ENCODE peak calls at places on chromosomes 13 and 19, in four cellular contexts. Z is heart left ventricle, V is heart right ventricle, S is psoas muscle. C is an unnamed sample. For H3K36me3, the result is how much of the 10 kb centered on the place peaks cover.

GRCh38 chr19:41740415-41741243 is 14.7 kb upstream of the CEACAM6 start:
- ATAC-seq in V (no peak), Z (no peak), S (no peak), C (no peak)

GRCh38 chr13:77548594-77548993 is 13.1 kb downstream of the SCEL start:
- ATAC-seq in Z (no peak), S (no peak), V (no peak), C (no peak)

GRCh38 chr19:49631279-49631588 is 8.7 kb downstream of the RRAS start:
- ATAC-seq in Z (peak), V (peak), S (peak), C (peak)

GRCh38 chr19:58218899-58219298 is 9.8 kb upstream of the ZNF544 start:
- ATAC-seq in S (no peak), Z (no peak), V (no peak), C (no peak)

GRCh38 chr19:34577531-34578101 is 96.1 kb downstream of the WTIP start:
- ATAC-seq in Z (peak), V (no peak), S (no peak), C (no peak)

GRCh38 chr19:11337080-11337479 is 2.4 kb downstream of the RAB3D start:
- ATAC-seq in S (no peak), Z (no peak), V (no peak), C (no peak)

GRCh38 chr13:22800726-22801401 is 379.9 kb upstream of the SGCG start:
- ATAC-seq in S (no peak), Z (peak), V (peak), C (peak)

GRCh38 chr13:48804836-48805601 is 151.3 kb downstream of the CYSLTR2 start:
- ATAC-seq in S (no peak), V (no peak), Z (no peak), C (no peak)

GRCh38 chr13:35898041-35898440 is 233.1 kb downstream of the DCLK1 start:
- ATAC-seq in Z (no peak), V (no peak), S (no peak), C (no peak)

GRCh38 chr19:40674291-40674690 is 16.2 kb downstream of the NUMBL start:
- ATAC-seq in S (no peak), Z (no peak), V (no peak), C (no peak)

GRCh38 chr13:109629737-109630136 is 156.6 kb downstream of the IRS2 start:
- ATAC-seq in S (no peak), Z (no peak), V (no peak), C (no peak)
- H3K27ac ChIP-seq in S (no peak), Z (no peak), V (no peak), C (no peak)

GRCh38 chr19:5936308-5936980 is 22.4 kb downstream of the CAPS start:
- ATAC-seq in S (no peak), V (no peak), Z (no peak), C (no peak)
- H3K36me3 ChIP-seq in S (half or more), V (under half), Z (half or more), C (under half)

DNA sequence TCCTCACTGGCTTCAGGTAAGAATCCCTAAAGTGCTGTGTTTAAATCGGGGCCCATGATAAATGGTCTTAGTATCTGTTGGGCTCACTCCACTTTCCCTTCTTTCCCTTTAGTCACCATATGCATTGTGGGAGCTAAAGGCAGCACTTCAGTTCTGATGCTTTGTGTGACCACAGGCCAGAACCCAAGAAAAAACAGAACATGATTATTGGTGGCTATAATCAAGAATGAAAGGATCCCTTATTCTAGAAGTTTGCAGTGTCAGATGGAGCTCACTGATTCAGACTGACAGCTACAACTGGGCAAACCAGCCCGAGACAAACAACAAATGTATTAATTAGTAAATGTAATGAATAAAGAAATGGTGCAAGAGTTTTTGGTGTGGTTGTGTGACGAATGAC is 57.3 kb upstream of the POMP start:
- ATAC-seq in Z (no peak), S (no peak), V (no peak), C (no peak)
- H3K27ac ChIP-seq in Z (no peak), S (no peak), V (no peak), C (no peak)

DNA sequence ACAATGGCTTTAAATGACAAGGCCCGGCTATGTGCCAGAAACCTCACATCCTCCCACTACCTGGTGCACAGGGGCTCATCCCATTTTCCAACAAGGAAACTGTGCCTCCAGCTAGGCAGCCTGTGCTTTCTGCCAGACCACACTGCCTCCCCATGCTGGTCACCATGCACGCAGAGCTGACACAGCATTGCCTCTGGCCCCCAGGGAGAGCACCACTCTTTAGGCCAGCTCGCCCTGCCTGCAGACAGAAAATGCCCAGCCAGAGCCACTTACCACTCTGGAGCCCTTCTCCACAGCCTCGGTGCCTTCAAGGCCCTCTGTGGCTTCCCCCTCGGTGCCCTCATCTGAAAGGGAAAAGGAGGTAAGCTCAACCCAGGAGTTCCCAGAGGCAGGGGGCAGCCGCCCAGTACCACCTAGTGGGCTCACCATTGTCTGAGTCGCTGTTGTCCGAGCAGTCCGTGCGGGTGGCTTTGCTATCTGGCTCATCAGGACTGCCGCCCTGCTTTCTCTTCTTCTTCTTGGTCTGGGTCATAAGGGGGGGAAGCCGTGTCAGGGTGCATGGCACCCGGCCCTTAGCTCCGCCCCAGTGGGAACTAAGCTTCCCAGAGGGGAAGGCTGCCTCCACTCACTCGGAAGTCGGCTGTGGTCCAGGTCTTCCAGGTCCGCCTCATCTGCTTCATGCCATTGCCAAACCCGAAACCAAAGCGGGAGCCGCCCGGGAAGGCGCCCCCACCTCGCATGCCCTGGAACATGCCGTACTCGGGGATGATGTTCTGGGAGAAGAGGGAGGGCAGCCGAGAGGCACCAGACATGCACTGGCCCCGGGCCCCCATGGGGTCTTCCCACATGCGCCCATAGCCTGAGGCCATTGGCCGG is 18.0 kb downstream of the AKAP8L start:
- ATAC-seq in S (peak), Z (no peak), V (no peak), C (no peak)
- H3K36me3 ChIP-seq in S (half or more), Z (half or more), V (half or more), C (under half)

GRCh38 chr19:17113127-17113785 is 37.7 kb downstream of the MYO9B start:
- ATAC-seq in V (no peak), S (no peak), Z (no peak), C (no peak)
- H3K27ac ChIP-seq in V (no peak), S (no peak), Z (no peak), C (peak)

DNA sequence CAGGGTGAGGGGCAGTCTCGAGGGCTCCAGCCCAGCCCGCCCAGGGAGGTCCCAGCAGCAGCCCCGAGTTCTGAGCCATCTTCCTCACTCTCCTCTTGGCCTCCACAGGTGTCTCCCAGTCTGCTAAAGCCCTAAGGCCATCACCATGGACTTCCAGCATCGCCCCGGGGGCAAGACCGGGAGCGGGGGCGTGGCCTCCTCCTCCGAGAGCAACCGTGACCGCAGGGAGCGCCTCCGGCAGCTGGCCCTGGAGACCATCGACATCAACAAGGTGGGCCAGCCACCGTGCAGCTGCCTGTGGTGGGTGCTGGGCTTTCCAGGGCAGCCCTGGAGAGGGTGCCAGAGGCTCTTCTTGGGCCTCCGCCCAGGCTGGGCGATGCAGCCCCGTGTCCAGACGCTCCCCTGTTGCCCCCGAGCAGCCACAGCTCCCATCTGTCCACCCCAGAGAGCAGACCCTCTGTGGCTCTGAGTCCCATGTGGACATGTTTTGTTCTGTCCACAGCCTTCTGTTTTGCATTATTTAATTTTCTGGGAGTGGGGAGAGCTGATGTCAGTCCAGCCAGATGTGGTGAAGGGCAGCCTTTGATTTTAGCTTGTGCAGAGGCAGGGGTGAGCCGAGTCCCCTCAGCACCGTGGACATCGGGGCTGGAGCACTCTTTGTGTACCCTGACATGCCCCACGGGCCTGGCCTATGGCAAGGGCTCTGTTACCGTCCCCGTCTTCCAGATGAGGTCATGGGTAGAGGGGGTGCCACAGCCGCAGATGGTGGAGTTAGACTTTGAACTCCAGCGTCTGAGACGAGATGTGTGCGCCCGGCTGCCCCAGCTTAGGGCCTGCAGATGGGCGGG is 5.6 kb upstream of the AMH start:
- ATAC-seq in Z (no peak), V (no peak), S (no peak), C (no peak)
- H3K36me3 ChIP-seq in Z (half or more), V (under half), S (under half), C (under half)

GRCh38 chr13:74153316-74153715 is 19.1 kb upstream of the KLF12 start:
- ATAC-seq in S (no peak), V (no peak), Z (no peak), C (no peak)
- H3K27ac ChIP-seq in S (no peak), V (no peak), Z (no peak), C (no peak)

DNA sequence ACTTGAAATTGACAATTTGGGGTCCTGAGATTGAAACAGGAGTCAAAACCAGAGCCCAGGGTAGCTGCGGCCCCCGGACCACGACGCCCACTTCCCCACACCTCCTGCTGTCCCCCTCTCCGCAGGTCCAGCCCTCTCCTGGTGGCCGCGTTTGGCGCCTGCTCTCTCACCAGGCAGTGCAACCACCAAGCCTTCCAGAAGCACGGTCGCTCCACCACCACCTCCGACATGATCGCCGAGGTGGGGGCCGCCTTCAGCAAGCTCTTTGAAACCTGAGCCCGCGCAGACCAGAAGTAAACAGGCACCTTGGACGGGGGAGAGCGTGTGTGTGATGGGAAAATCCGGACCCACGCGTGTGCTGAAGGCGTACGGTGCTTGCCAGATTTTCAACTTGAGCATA is 22.9 kb downstream of the NAXD start:
- ATAC-seq in Z (no peak), V (no peak), S (no peak), C (no peak)
- H3K36me3 ChIP-seq in Z (half or more), V (under half), S (half or more), C (under half)